ENCODE peak calls at places on chromosome X, in seven cellular contexts. H is upper lobe of right lung; B is PC-3; C is RWPE1; Q is CD4-positive, alpha-beta T cell; P is uterus; J is SK-N-SH. K is an unnamed sample.
A peak's percentile ranks its signal among the peaks of the same experiment; 100 is the strongest.

GRCh38 chrX:146658379-146658778 is 151.2 kb upstream of the CXorf51B start:
- DNase-seq in H (no peak), Q (no peak), B (no peak), J (no peak), C (no peak), P (no peak), K (no peak)

GRCh38 chrX:14039344-14039743 is 9.7 kb upstream of the GEMIN8 start:
- DNase-seq in B (peak; percentile 76), C (peak; percentile 20), P (no peak), H (no peak), Q (peak; percentile 50), J (peak; percentile 49), K (no peak)

GRCh38 chrX:22116585-22117546 is 84.7 kb downstream of the PHEX start:
- DNase-seq in J (no peak), C (no peak), H (no peak), B (no peak), P (no peak), Q (no peak), K (no peak)

GRCh38 chrX:99914676-99915075 is 495.4 kb downstream of the PCDH19 start:
- DNase-seq in H (no peak), B (peak; percentile 37), C (no peak), J (no peak), P (no peak), Q (no peak), K (no peak)

GRCh38 chrX:56947695-56948094 is 47.6 kb downstream of the SPIN3 start:
- DNase-seq in J (no peak), P (no peak), Q (no peak), H (no peak), B (peak; percentile 69), C (peak; percentile 6), K (no peak)

GRCh38 chrX:39682778-39683177 is 415.0 kb downstream of the BCOR start:
- DNase-seq in B (no peak), Q (no peak), J (no peak), H (no peak), C (no peak), P (no peak), K (no peak)

GRCh38 chrX:21932277-21932996 is 8.1 kb upstream of the SMS start:
- DNase-seq in H (no peak), C (peak; percentile 44), J (no peak), P (no peak), B (peak; percentile 84), Q (no peak), K (peak; percentile 76)

GRCh38 chrX:53474707-53475106 is 40.5 kb upstream of the HSD17B10 start:
- DNase-seq in C (no peak), Q (no peak), J (no peak), H (no peak), P (no peak), B (no peak), K (no peak)

GRCh38 chrX:7110821-7111276 is 36.7 kb upstream of the STS start:
- DNase-seq in C (no peak), P (no peak), J (no peak), H (no peak), Q (no peak), B (peak; percentile 52), K (no peak)

GRCh38 chrX:67544281-67544680 is 460 bp downstream of the AR start:
- DNase-seq in P (peak; percentile 21), H (peak; percentile 62), Q (no peak), J (peak; percentile 11), C (no peak), B (no peak), K (peak; percentile 75)

GRCh38 chrX:103825881-103826280 is 6.2 kb downstream of the RAB9B start:
- DNase-seq in H (no peak), P (no peak), C (no peak), B (no peak), Q (no peak), J (no peak), K (no peak)

GRCh38 chrX:12210921-12211320 is 72.6 kb downstream of the FRMPD4 start:
- DNase-seq in B (peak; percentile 84), H (no peak), C (peak; percentile 18), J (no peak), P (no peak), Q (no peak), K (no peak)

GRCh38 chrX:47664737-47665136 is 5.8 kb upstream of the UXT start:
- DNase-seq in H (no peak), J (no peak), B (no peak), C (no peak), P (no peak), Q (no peak), K (no peak)

GRCh38 chrX:69318651-69319305 is 153.5 kb upstream of the PJA1 start:
- DNase-seq in J (peak; percentile 7), C (no peak), P (no peak), H (no peak), Q (no peak), B (no peak), K (peak; percentile 29)

GRCh38 chrX:69321789-69322188 is 156.5 kb upstream of the PJA1 start:
- DNase-seq in H (no peak), B (no peak), Q (no peak), J (peak; percentile 1), C (no peak), P (no peak), K (peak; percentile 17)

GRCh38 chrX:69320116-69320515 is 154.9 kb upstream of the PJA1 start:
- DNase-seq in Q (no peak), H (no peak), B (no peak), P (no peak), C (no peak), J (peak; percentile 4), K (peak; percentile 35)

GRCh38 chrX:69319376-69319775 is 154.1 kb upstream of the PJA1 start:
- DNase-seq in J (peak; percentile 3), Q (no peak), C (peak; percentile 15), P (no peak), H (no peak), B (no peak), K (peak; percentile 19)

GRCh38 chrX:69321006-69321655 is 155.9 kb upstream of the PJA1 start:
- DNase-seq in Q (no peak), H (no peak), P (no peak), B (no peak), C (no peak), J (peak; percentile 2), K (peak; percentile 33)
- H3K27ac ChIP-seq in Q (no peak overlapping the region), H (no peak overlapping the region), P (no peak overlapping the region), B (no peak overlapping the region), C (no peak overlapping the region), J (no peak overlapping the region), K (no peak overlapping the region)

DNA sequence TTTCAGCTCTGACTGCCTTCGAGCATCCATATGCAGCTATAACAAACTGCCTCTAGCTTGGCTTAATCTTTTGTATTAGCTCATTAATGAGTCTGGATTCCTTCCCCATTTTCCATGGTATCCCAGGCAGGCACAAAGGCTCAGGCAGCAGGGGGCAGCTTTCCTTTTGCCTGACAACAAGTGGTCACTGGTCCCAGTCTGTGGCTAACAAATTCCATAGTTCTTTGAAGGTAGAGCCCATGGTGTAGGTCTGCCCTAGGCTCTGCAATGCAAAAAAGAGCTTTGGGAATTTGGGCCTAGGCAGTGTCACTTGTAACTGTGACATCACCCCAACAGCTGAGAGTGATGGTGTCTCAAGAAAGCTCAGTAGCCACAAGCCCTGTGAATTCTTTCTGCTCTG is 234.4 kb upstream of the GPC4 start:
- DNase-seq in P (no peak), J (no peak), Q (no peak), C (no peak), H (no peak), B (no peak), K (no peak)
- TF ChIP-seq CTCF in P (no peak), J (no peak), Q (no peak), C (no peak), H (no peak), B (no peak), K (no peak)

GRCh38 chrX:42751573-42751972 is 26.4 kb downstream of the PPP1R2C start:
- DNase-seq in H (no peak), J (no peak), B (no peak), Q (no peak), P (no peak), C (no peak), K (no peak)

GRCh38 chrX:42754582-42754981 is 23.4 kb downstream of the PPP1R2C start:
- DNase-seq in C (no peak), B (no peak), H (no peak), J (no peak), P (no peak), Q (no peak), K (no peak)

GRCh38 chrX:42755820-42756219 is 22.1 kb downstream of the PPP1R2C start:
- DNase-seq in H (no peak), B (peak; percentile 51), P (peak; percentile 13), Q (no peak), J (no peak), C (peak; percentile 8), K (no peak)

GRCh38 chrX:42754129-42754528 is 23.8 kb downstream of the PPP1R2C start:
- DNase-seq in H (no peak), C (no peak), J (no peak), B (no peak), P (no peak), Q (no peak), K (no peak)

DNA sequence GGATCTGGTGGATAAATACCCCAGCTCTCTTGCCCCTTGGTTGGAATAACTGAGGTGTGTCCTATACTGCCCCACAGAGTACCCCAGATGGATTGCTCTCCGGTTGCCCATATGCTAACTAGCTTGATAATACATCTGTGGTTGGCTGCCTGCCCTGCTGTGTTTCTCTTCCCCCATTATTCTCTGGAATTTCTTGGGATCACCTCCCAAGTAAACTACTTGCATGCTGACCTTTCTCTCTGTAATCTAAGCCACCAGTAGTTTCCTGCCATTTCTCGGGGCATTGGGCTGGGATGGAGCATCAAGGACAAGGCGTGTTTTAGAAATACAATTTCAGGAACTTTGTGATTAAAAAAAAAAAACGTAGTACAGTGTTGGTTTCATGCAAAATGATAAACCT is 25.2 kb downstream of the PPP1R2C start:
- DNase-seq in C (no peak), B (no peak), Q (no peak), J (no peak), P (no peak), H (no peak), K (no peak)
- H3K27ac ChIP-seq in C (no peak overlapping the region), B (no peak overlapping the region), Q (no peak overlapping the region), J (no peak overlapping the region), P (no peak overlapping the region), H (no peak overlapping the region), K (no peak overlapping the region)

GRCh38 chrX:44945736-44946135 is 72.7 kb downstream of the KDM6A start:
- DNase-seq in B (peak; percentile 67), H (no peak), P (no peak), C (no peak), J (no peak), Q (no peak), K (no peak)
- TF ChIP-seq CTCF in B (peak; percentile 73), H (peak; percentile 26), P (no peak), C (no peak), J (no peak), Q (no peak), K (no peak)

K was measured in coronary artery.